ENCODE peak calls at places on chromosomes 2 and 18, in nine cellular contexts. W is ELR; V is HCEC 1CT; E is M059J; M is stimulated activated CD8-positive, alpha-beta memory T cell treated with anti-CD3 and anti-CD28 coated beads, Interleukin-12 subunit alpha, Interleukin-12 subunit beta, amount 100 ng/mL, for 1 hour; G is tibial artery; Q is stimulated activated naive CD4-positive, alpha-beta T cell; C is HFF-Myc; A is stromal cell of bone marrow. X is an unnamed sample.

GRCh38 chr18:9260388-9261380 is 73.9 kb upstream of the TWSG1 start:
- DNase-seq in W (peak), V (no peak), E (peak), M (no peak), G (no peak), Q (no peak), C (no peak), A (no peak), X (no peak)

GRCh38 chr18:73461780-73462059 is 593.9 kb upstream of the NETO1 start:
- DNase-seq in W (peak), V (no peak), E (peak), M (no peak), G (no peak), Q (no peak), C (peak), A (no peak), X (no peak)

GRCh38 chr2:24206242-24206641 is 31.4 kb downstream of the FAM228A start:
- DNase-seq in W (no peak), V (no peak), E (no peak), M (no peak), G (no peak), Q (no peak), C (no peak), A (no peak), X (no peak)

GRCh38 chr18:77133051-77133919 is 702 bp upstream of the MBP start:
- DNase-seq in W (no peak), V (no peak), E (no peak), M (no peak), G (no peak), Q (no peak), C (no peak), A (no peak), X (no peak)

GRCh38 chr2:239376942-239377531 is 23.8 kb downstream of the HDAC4 start:
- DNase-seq in W (no peak), V (no peak), E (no peak), M (no peak), G (no peak), Q (no peak), C (no peak), A (no peak), X (no peak)

GRCh38 chr18:3793545-3793944 is 343.6 kb downstream of the TGIF1 start:
- DNase-seq in W (no peak), V (peak), E (no peak), M (no peak), G (no peak), Q (no peak), C (no peak), A (no peak), X (no peak)

GRCh38 chr2:18209934-18210639 is 331.6 kb downstream of the KCNS3 start:
- DNase-seq in W (peak), V (peak), E (peak), M (no peak), G (no peak), Q (no peak), C (no peak), A (no peak), X (no peak)

GRCh38 chr2:28469947-28470585 is 25.8 kb upstream of the PLB1 start:
- DNase-seq in W (no peak), V (no peak), E (no peak), M (no peak), G (no peak), Q (no peak), C (no peak), A (no peak), X (no peak)

GRCh38 chr2:222959358-222959757 is 92.6 kb upstream of the KCNE4 start:
- DNase-seq in W (peak), V (peak), E (peak), M (no peak), G (no peak), Q (no peak), C (peak), A (peak), X (no peak)

GRCh38 chr2:86704482-86704971 is 15.6 kb upstream of the RMND5A start:
- DNase-seq in W (peak), V (peak), E (peak), M (no peak), G (no peak), Q (no peak), C (peak), A (peak), X (no peak)

GRCh38 chr18:13620206-13620672 is 106.1 kb downstream of the FAM210A start:
- DNase-seq in W (no peak), V (no peak), E (no peak), M (no peak), G (no peak), Q (no peak), C (no peak), A (no peak), X (no peak)

X was measured in central memory CD4-positive, alpha-beta T cell.